ENCODE peak calls at places on chromosomes 13 and 19, in eight cellular contexts. L is mucosa of gallbladder, K is hepatic stellate cell, V is endothelial cell, S is lower lobe of right lung, G is breast epithelium, H is small intestine, M is right atrium auricular region. R is an unnamed sample.

GRCh38 chr19:46372901-46373572 is 26.1 kb downstream of the PPP5C start:
- DNase-seq in L (no peak), S (no peak), H (no peak), V (peak; percentile 43), K (no peak), G (no peak), M (no peak), R (peak; percentile 73)

GRCh38 chr13:50612717-50613116 is 230.8 kb downstream of the DLEU7 start:
- DNase-seq in G (no peak), H (no peak), L (no peak), S (no peak), K (no peak), V (no peak), M (no peak), R (no peak)

GRCh38 chr19:867301-867793 is 7.9 kb downstream of the CFD start:
- DNase-seq in S (no peak), L (no peak), G (no peak), H (no peak), V (no peak), M (no peak), K (no peak), R (no peak)

GRCh38 chr13:26021516-26021915 is 30.3 kb downstream of the SHISA2 start:
- DNase-seq in V (no peak), K (no peak), S (no peak), H (no peak), G (no peak), M (no peak), L (no peak), R (no peak)

GRCh38 chr19:19553670-19554069 is 15.6 kb downstream of the CILP2 start:
- DNase-seq in K (no peak), M (no peak), H (no peak), V (no peak), S (no peak), G (no peak), L (no peak), R (no peak)

GRCh38 chr19:58555920-58556632 is 1.2 kb upstream of the CHMP2A start:
- DNase-seq in M (no peak), K (no peak), S (no peak), V (no peak), L (no peak), G (no peak), H (no peak), R (peak; percentile 69)

GRCh38 chr13:113650275-113650674 is 7.7 kb downstream of the ATP4B start:
- DNase-seq in V (no peak), K (no peak), G (no peak), H (no peak), L (no peak), S (peak; percentile 65), M (no peak), R (peak; percentile 48)

GRCh38 chr13:60047943-60048342 is 115.8 kb downstream of the DIAPH3 start:
- DNase-seq in S (no peak), K (no peak), M (no peak), L (no peak), G (no peak), V (no peak), H (no peak), R (no peak)

GRCh38 chr19:6800991-6801396 is 28.5 kb downstream of the VAV1 start:
- DNase-seq in L (no peak), G (no peak), S (no peak), H (no peak), V (no peak), K (no peak), M (no peak), R (no peak)

GRCh38 chr19:50759886-50760285 is 10.4 kb upstream of the GPR32 start:
- DNase-seq in L (no peak), K (peak; percentile 25), V (no peak), G (no peak), S (no peak), M (no peak), H (no peak), R (no peak)

GRCh38 chr13:99140831-99141230 is 59.8 kb upstream of the UBAC2 start:
- DNase-seq in L (no peak), M (no peak), H (no peak), S (no peak), V (no peak), G (no peak), K (no peak), R (no peak)

GRCh38 chr19:37565370-37565669 is 29.3 kb downstream of the ZNF571 start:
- DNase-seq in L (no peak), V (no peak), H (no peak), M (no peak), K (no peak), S (no peak), G (no peak), R (no peak)

GRCh38 chr19:15123900-15124299 is 16.7 kb downstream of the SYDE1 start:
- DNase-seq in G (no peak), M (peak; percentile 64), L (peak; percentile 60), K (no peak), H (peak; percentile 44), V (no peak), S (peak; percentile 53), R (peak; percentile 72)

GRCh38 chr13:34302596-34302995 is 484.6 kb downstream of the RFC3 start:
- DNase-seq in G (no peak), V (no peak), H (no peak), L (no peak), S (no peak), K (no peak), M (no peak), R (no peak)

GRCh38 chr13:108595416-108596257 is 33.8 kb upstream of the MYO16 start:
- DNase-seq in V (no peak), G (no peak), S (no peak), L (no peak), K (no peak), M (no peak), H (no peak), R (no peak)

GRCh38 chr19:18415177-18415867 is 3.9 kb upstream of the SSBP4 start:
- DNase-seq in L (peak; percentile 66), G (peak; percentile 69), S (peak; percentile 79), H (no peak), M (peak; percentile 86), K (peak; percentile 59), V (no peak), R (peak; percentile 94)

GRCh38 chr19:38527466-38528136 is 90.2 kb downstream of the MAP4K1 start:
- DNase-seq in H (no peak), M (no peak), V (no peak), L (no peak), G (no peak), K (no peak), S (no peak), R (no peak)

GRCh38 chr19:52748336-52748950 is 13.6 kb upstream of the ZNF611 start:
- DNase-seq in L (no peak), G (no peak), K (peak; percentile 44), M (peak; percentile 68), V (peak; percentile 7), H (peak; percentile 9), S (no peak), R (no peak)

GRCh38 chr19:50461066-50461875 is 15.0 kb upstream of the EMC10 start:
- DNase-seq in G (peak; percentile 40), L (peak; percentile 56), V (peak; percentile 62), M (no peak), S (no peak), H (peak; percentile 71), K (peak; percentile 91), R (no peak)

GRCh38 chr19:38290631-38291147 is 13.4 kb upstream of the C19orf33 start:
- DNase-seq in G (peak; percentile 93), M (no peak), K (peak; percentile 96), V (no peak), H (no peak), S (peak; percentile 79), L (peak; percentile 70), R (no peak)

GRCh38 chr19:33098023-33098652 is 17.2 kb downstream of the GPATCH1 start:
- DNase-seq in K (no peak), M (no peak), S (no peak), L (peak; percentile 16), G (no peak), V (no peak), H (peak; percentile 9), R (no peak)

GRCh38 chr19:16125738-16126495 is 14.2 kb downstream of the RAB8A start:
- DNase-seq in V (no peak), H (peak; percentile 87), G (no peak), K (no peak), S (no peak), L (no peak), M (no peak), R (no peak)

GRCh38 chr19:18085702-18086457 is 854 bp downstream of the IL12RB1 start:
- DNase-seq in S (no peak), K (no peak), L (no peak), M (no peak), G (no peak), H (no peak), V (no peak), R (no peak)

GRCh38 chr13:22082437-22083100 is 411.7 kb downstream of the FGF9 start:
- DNase-seq in V (peak; percentile 20), H (no peak), K (no peak), S (no peak), L (no peak), M (no peak), G (no peak), R (no peak)